ENCODE peak calls at places on chromosomes 3 and 15, in ten cellular contexts. F, J, W, X, Q, I, R, N, O and D are unnamed samples.
A peak's percentile ranks its signal among the peaks of the same experiment; 100 is the strongest.

GRCh38 chr3:148379763-148380162 is 317.9 kb upstream of the AGTR1 start:
- DNase-seq in F (peak; percentile 8), J (peak; percentile 27), W (no peak), X (no peak), Q (no peak), I (peak; percentile 76), R (no peak), N (peak; percentile 59), O (peak; percentile 85), D (peak; percentile 59)

GRCh38 chr15:51869074-51869425 is 39.6 kb downstream of the TMOD3 start:
- DNase-seq in F (no peak), J (no peak), W (no peak), X (no peak), Q (no peak), I (peak; percentile 80), R (no peak), N (no peak), O (no peak), D (peak; percentile 70)

GRCh38 chr3:194269610-194270145 is 81.5 kb downstream of the CPN2 start:
- DNase-seq in F (no peak), J (no peak), W (peak; percentile 85), X (peak; percentile 92), Q (peak; percentile 83), I (peak; percentile 72), R (peak; percentile 93), N (no peak), O (peak; percentile 86), D (peak; percentile 86)

GRCh38 chr15:44458429-44458828 is 31.0 kb downstream of the CTDSPL2 start:
- DNase-seq in F (no peak), J (no peak), W (no peak), X (no peak), Q (no peak), I (no peak), R (no peak), N (no peak), O (no peak), D (peak; percentile 48)

GRCh38 chr3:182508896-182509295 is 284.4 kb upstream of the ATP11B start:
- DNase-seq in F (no peak), J (peak; percentile 76), W (no peak), X (no peak), Q (no peak), I (no peak), R (no peak), N (no peak), O (peak; percentile 14), D (no peak)

GRCh38 chr3:127693336-127693843 is 20.6 kb downstream of the ABTB1 start:
- DNase-seq in F (no peak), J (no peak), W (peak; percentile 3), X (no peak), Q (no peak), I (no peak), R (no peak), N (no peak), O (no peak), D (no peak)

GRCh38 chr3:127443581-127444375 is 146.8 kb downstream of the TPRA1 start:
- DNase-seq in F (peak; percentile 49), J (no peak), W (no peak), X (peak; percentile 58), Q (peak; percentile 40), I (no peak), R (no peak), N (no peak), O (no peak), D (no peak)

GRCh38 chr3:159892171-159892791 is 96.4 kb upstream of the IL12A start:
- DNase-seq in F (no peak), J (no peak), W (no peak), X (no peak), Q (no peak), I (no peak), R (peak; percentile 50), N (no peak), O (no peak), D (no peak)

GRCh38 chr3:26245236-26245635 is 377.3 kb upstream of the LRRC3B start:
- DNase-seq in F (no peak), J (no peak), W (no peak), X (no peak), Q (no peak), I (no peak), R (no peak), N (no peak), O (no peak), D (no peak)

GRCh38 chr3:72950801-72951200 is 45.8 kb upstream of the PPP4R2 start:
- DNase-seq in F (no peak), J (no peak), W (no peak), X (no peak), Q (no peak), I (no peak), R (no peak), N (no peak), O (peak; percentile 23), D (no peak)

GRCh38 chr3:3133490-3133889 is 6.8 kb downstream of the TRNT1 start:
- DNase-seq in F (no peak), J (no peak), W (no peak), X (no peak), Q (no peak), I (peak; percentile 36), R (no peak), N (no peak), O (no peak), D (no peak)

DNA sequence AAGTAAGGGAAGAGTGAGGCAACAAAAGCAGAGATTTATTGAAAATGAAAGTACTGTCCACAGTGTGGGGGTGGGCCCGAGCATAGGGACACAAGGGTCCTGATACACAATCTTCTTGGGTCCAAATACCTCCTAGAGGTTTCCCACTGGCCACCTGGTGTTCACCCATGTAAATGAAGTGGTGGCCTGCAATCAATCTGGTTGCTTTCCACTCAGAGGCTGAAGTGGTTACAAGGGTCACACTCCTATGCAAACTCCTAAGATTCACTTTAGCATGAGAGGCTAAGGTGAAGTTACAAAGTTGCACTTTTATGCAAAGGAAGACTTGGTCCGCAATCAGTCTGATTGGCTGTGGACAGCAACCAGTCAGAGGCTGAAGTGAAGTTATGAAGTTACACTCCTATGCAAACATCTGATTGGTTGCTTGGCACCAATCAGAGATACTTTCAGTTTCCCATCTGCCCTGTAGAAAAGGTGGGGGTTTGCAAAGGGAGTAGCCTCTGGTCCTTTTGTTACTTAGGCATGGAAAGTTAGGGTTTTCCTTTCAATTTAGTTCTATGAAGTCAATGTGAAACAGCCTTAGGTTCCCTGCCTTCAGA is 26.0 kb upstream of the MFSD1 start:
- DNase-seq in F (no peak), J (no peak), W (no peak), X (no peak), Q (no peak), I (no peak), R (no peak), N (peak; percentile 12), O (no peak), D (no peak)
- TF ChIP-seq CTCF in F (no peak), J (no peak), W (no peak), X (no peak), Q (no peak), I (no peak), R (no peak), N (no peak), O (no peak), D (no peak)

GRCh38 chr15:37100109-37100873 is at the start of gene MEIS2:
- DNase-seq in F (peak; percentile 97), J (peak; percentile 89), W (peak; percentile 92), X (peak; percentile 97), Q (peak; percentile 84), I (peak; percentile 94), R (peak; percentile 93), N (peak; percentile 93), O (peak; percentile 94), D (peak; percentile 95)

GRCh38 chr15:37099321-37100108 is 834 bp downstream of the MEIS2 start:
- DNase-seq in F (peak; percentile 36), J (peak; percentile 84), W (peak; percentile 56), X (no peak), Q (no peak), I (peak; percentile 80), R (no peak), N (peak; percentile 74), O (peak; percentile 42), D (peak; percentile 59)

GRCh38 chr15:37102315-37103021 is 2.1 kb upstream of the MEIS2 start:
- DNase-seq in F (peak; percentile 24), J (peak; percentile 12), W (no peak), X (no peak), Q (no peak), I (no peak), R (no peak), N (no peak), O (peak; percentile 85), D (peak; percentile 56)

GRCh38 chr15:37103475-37104071 is 3.2 kb upstream of the MEIS2 start:
- DNase-seq in F (peak; percentile 23), J (no peak), W (no peak), X (no peak), Q (no peak), I (no peak), R (no peak), N (no peak), O (no peak), D (no peak)

GRCh38 chr15:37101634-37102314 is 1.4 kb upstream of the MEIS2 start:
- DNase-seq in F (peak; percentile 89), J (peak; percentile 81), W (peak; percentile 84), X (peak; percentile 90), Q (no peak), I (peak; percentile 74), R (peak; percentile 81), N (peak; percentile 83), O (peak; percentile 86), D (peak; percentile 79)
- H3K4me3 ChIP-seq in F (peak overlapping the region; percentile 69), J (peak overlapping the region; percentile 87), W (peak overlapping the region; percentile 89), X (peak overlapping the region; percentile 93), Q (peak overlapping the region; percentile 76), I (peak overlapping the region; percentile 76), R (peak overlapping the region; percentile 83), N (peak overlapping the region; percentile 61), O (peak overlapping the region; percentile 80), D (peak overlapping the region; percentile 95)

DNA sequence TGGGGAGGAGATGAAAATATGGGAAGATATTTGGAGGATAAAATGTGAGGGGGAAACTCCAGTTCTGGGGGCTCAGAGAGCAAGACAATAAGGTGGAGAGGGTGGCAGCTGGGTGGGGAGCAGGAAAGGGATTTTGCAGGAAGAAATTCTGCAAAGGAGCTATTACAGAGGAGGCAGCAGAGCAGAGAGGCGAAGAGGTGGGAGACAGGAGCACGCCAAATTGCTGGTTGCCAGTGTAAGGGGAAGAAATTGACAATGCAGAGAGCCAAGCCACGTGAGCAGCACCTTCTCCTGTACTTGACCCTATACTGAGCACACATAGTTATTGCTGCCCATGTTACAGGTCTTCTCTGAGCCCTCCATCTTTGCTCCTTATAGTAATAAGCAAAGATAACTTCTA is 190.3 kb upstream of the ONECUT1 start:
- DNase-seq in F (no peak), J (no peak), W (no peak), X (no peak), Q (no peak), I (no peak), R (no peak), N (no peak), O (no peak), D (no peak)
- TF ChIP-seq CTCF in F (no peak), J (no peak), W (no peak), X (no peak), Q (no peak), I (no peak), R (no peak), N (no peak), O (no peak), D (no peak)

DNA sequence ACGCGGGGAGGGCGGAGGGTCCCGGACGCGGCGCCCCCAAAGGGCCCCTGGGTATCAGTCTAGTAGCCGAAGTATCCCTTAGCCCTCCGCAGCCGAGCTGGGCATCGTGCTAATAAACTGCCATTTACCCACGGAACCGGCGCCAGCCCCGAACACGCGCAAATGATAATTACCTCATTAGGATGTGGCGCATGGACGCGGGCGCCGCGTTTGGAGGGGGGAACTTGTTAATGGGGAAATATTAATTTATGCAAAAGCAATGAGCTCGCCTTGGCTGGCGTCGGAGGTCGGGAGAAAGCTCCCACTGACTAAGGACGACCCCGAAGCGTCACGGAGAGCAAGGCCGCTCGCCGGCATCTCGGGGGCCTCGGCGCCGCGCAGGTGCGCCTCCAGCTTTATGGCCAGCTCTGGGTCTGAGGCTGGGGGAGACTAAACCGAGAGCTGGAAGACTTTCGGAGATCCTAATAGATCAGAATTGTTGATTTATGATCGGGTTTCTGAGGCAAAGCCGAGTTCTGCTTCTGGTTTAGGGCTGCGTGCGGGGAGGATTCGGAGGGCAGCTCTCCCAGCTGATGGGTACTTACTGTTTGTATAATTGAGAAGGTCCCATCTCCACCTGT is 474 bp upstream of the FEZF2 start:
- DNase-seq in F (no peak), J (no peak), W (no peak), X (no peak), Q (no peak), I (no peak), R (no peak), N (no peak), O (peak; percentile 26), D (no peak)
- H3K4me3 ChIP-seq in F (peak overlapping the region; percentile 35), J (no peak overlapping the region), W (peak overlapping the region; percentile 55), X (peak overlapping the region; percentile 67), Q (peak overlapping the region; percentile 57), I (no peak overlapping the region), R (peak overlapping the region; percentile 34), N (no peak overlapping the region), O (peak overlapping the region; percentile 63), D (no peak overlapping the region)